ENCODE peak calls at places on chromosomes 12 and 14, in seven cellular contexts. One of them, this sample, is unnamed.

GRCh38 chr12:45192041-45192695 is 23.7 kb upstream of the ANO6 start:
- DNase-seq in heart left ventricle: no peak
- DNase-seq in A549: peak
- DNase-seq in sigmoid colon: no peak
- DNase-seq in stomach: no peak
- DNase-seq in adrenal gland: no peak
- DNase-seq in HCT116: peak
- DNase-seq in this sample: no peak

GRCh38 chr14:60183724-60184596 is 18.8 kb upstream of the DHRS7 start:
- DNase-seq in heart left ventricle: no peak
- DNase-seq in A549: peak
- DNase-seq in sigmoid colon: no peak
- DNase-seq in stomach: no peak
- DNase-seq in adrenal gland: peak
- DNase-seq in HCT116: peak
- DNase-seq in this sample: no peak

GRCh38 chr12:15882055-15882971 is at the start of gene STRAP:
- DNase-seq in heart left ventricle: peak
- DNase-seq in A549: peak
- DNase-seq in sigmoid colon: peak
- DNase-seq in stomach: peak
- DNase-seq in adrenal gland: peak
- DNase-seq in HCT116: peak
- DNase-seq in this sample: peak

GRCh38 chr12:12786371-12786715 is 884 bp downstream of the APOLD1 start:
- DNase-seq in heart left ventricle: no peak
- DNase-seq in A549: no peak
- DNase-seq in sigmoid colon: no peak
- DNase-seq in stomach: no peak
- DNase-seq in adrenal gland: no peak
- DNase-seq in HCT116: no peak
- DNase-seq in this sample: no peak

GRCh38 chr14:65257405-65257804 is 155.1 kb upstream of the MAX start:
- DNase-seq in heart left ventricle: no peak
- DNase-seq in A549: no peak
- DNase-seq in sigmoid colon: no peak
- DNase-seq in stomach: no peak
- DNase-seq in adrenal gland: no peak
- DNase-seq in HCT116: no peak
- DNase-seq in this sample: no peak

GRCh38 chr12:124385219-124385969 is 90.5 kb downstream of the RFLNA start:
- DNase-seq in heart left ventricle: no peak
- DNase-seq in A549: peak
- DNase-seq in sigmoid colon: no peak
- DNase-seq in stomach: no peak
- DNase-seq in adrenal gland: no peak
- DNase-seq in HCT116: no peak
- DNase-seq in this sample: no peak

GRCh38 chr12:130026608-130027176 is 122.9 kb upstream of the TMEM132D start:
- DNase-seq in heart left ventricle: no peak
- DNase-seq in A549: peak
- DNase-seq in sigmoid colon: no peak
- DNase-seq in stomach: peak
- DNase-seq in adrenal gland: peak
- DNase-seq in HCT116: no peak
- DNase-seq in this sample: no peak

GRCh38 chr12:48970702-48971334 is 717 bp downstream of the WNT10B start:
- DNase-seq in heart left ventricle: no peak
- DNase-seq in A549: no peak
- DNase-seq in sigmoid colon: no peak
- DNase-seq in stomach: no peak
- DNase-seq in adrenal gland: no peak
- DNase-seq in HCT116: no peak
- DNase-seq in this sample: no peak

GRCh38 chr14:77543637-77544334 is 45.2 kb upstream of the ISM2 start:
- DNase-seq in heart left ventricle: no peak
- DNase-seq in A549: no peak
- DNase-seq in sigmoid colon: no peak
- DNase-seq in stomach: no peak
- DNase-seq in adrenal gland: no peak
- DNase-seq in HCT116: no peak
- DNase-seq in this sample: no peak

GRCh38 chr12:119444462-119445044 is 110.0 kb downstream of the CCDC60 start:
- DNase-seq in heart left ventricle: no peak
- DNase-seq in A549: peak
- DNase-seq in sigmoid colon: no peak
- DNase-seq in stomach: peak
- DNase-seq in adrenal gland: peak
- DNase-seq in HCT116: peak
- DNase-seq in this sample: no peak

GRCh38 chr14:93010543-93011541 is 87.9 kb downstream of the CHGA start:
- DNase-seq in heart left ventricle: no peak
- DNase-seq in A549: no peak
- DNase-seq in sigmoid colon: no peak
- DNase-seq in stomach: no peak
- DNase-seq in adrenal gland: no peak
- DNase-seq in HCT116: no peak
- DNase-seq in this sample: no peak

GRCh38 chr14:32512813-32513212 is 183.7 kb downstream of the AKAP6 start:
- DNase-seq in heart left ventricle: no peak
- DNase-seq in A549: no peak
- DNase-seq in sigmoid colon: no peak
- DNase-seq in stomach: no peak
- DNase-seq in adrenal gland: no peak
- DNase-seq in HCT116: no peak
- DNase-seq in this sample: no peak

GRCh38 chr14:24194873-24195185 is 412 bp downstream of the TM9SF1 start:
- DNase-seq in heart left ventricle: no peak
- DNase-seq in A549: no peak
- DNase-seq in sigmoid colon: no peak
- DNase-seq in stomach: no peak
- DNase-seq in adrenal gland: no peak
- DNase-seq in HCT116: no peak
- DNase-seq in this sample: no peak

GRCh38 chr14:68824517-68825347 is 31.9 kb upstream of the ZFP36L1 start:
- DNase-seq in heart left ventricle: peak
- DNase-seq in A549: peak
- DNase-seq in sigmoid colon: peak
- DNase-seq in stomach: peak
- DNase-seq in adrenal gland: peak
- DNase-seq in HCT116: peak
- DNase-seq in this sample: peak

GRCh38 chr12:111010916-111011657 is 90.7 kb upstream of the MYL2 start:
- DNase-seq in heart left ventricle: no peak
- DNase-seq in A549: no peak
- DNase-seq in sigmoid colon: no peak
- DNase-seq in stomach: no peak
- DNase-seq in adrenal gland: no peak
- DNase-seq in HCT116: no peak
- DNase-seq in this sample: no peak

GRCh38 chr12:83864064-83864463 is 1048.5 kb downstream of the SLC6A15 start:
- DNase-seq in heart left ventricle: no peak
- DNase-seq in A549: no peak
- DNase-seq in sigmoid colon: no peak
- DNase-seq in stomach: no peak
- DNase-seq in adrenal gland: no peak
- DNase-seq in HCT116: no peak
- DNase-seq in this sample: no peak

GRCh38 chr12:47377414-47378221 is 297.9 kb upstream of the AMIGO2 start:
- DNase-seq in heart left ventricle: peak
- DNase-seq in A549: peak
- DNase-seq in sigmoid colon: peak
- DNase-seq in stomach: peak
- DNase-seq in adrenal gland: peak
- DNase-seq in HCT116: no peak
- DNase-seq in this sample: peak

DNA sequence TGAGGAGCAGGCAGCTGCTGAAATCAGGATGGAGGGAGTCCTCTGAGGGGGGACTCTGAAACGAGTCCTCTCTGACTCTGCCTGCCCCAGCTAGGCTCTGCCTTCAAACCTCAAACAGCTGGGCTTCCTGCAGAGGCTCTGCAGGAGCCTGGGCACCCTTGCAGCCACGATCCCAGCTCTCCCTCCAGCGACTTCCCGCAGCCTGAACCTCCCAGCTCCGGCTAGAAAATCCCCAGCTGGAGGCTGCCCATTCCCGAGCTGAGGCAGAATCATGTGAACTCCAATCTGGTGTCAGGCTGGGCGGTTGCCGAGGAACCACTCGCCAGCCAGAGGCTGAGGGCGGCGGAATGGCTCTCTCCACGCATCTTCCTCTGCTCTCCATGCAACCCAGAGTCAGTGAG is at the start of gene GPR68:
- DNase-seq in heart left ventricle: peak
- DNase-seq in A549: no peak
- DNase-seq in sigmoid colon: peak
- DNase-seq in stomach: peak
- DNase-seq in adrenal gland: no peak
- DNase-seq in HCT116: no peak
- DNase-seq in this sample: peak
- TF ChIP-seq CTCF in heart left ventricle: no peak
- TF ChIP-seq CTCF in A549: no peak
- TF ChIP-seq CTCF in sigmoid colon: no peak
- TF ChIP-seq CTCF in stomach: no peak
- TF ChIP-seq CTCF in adrenal gland: no peak
- TF ChIP-seq CTCF in HCT116: no peak
- TF ChIP-seq CTCF in this sample: no peak

DNA sequence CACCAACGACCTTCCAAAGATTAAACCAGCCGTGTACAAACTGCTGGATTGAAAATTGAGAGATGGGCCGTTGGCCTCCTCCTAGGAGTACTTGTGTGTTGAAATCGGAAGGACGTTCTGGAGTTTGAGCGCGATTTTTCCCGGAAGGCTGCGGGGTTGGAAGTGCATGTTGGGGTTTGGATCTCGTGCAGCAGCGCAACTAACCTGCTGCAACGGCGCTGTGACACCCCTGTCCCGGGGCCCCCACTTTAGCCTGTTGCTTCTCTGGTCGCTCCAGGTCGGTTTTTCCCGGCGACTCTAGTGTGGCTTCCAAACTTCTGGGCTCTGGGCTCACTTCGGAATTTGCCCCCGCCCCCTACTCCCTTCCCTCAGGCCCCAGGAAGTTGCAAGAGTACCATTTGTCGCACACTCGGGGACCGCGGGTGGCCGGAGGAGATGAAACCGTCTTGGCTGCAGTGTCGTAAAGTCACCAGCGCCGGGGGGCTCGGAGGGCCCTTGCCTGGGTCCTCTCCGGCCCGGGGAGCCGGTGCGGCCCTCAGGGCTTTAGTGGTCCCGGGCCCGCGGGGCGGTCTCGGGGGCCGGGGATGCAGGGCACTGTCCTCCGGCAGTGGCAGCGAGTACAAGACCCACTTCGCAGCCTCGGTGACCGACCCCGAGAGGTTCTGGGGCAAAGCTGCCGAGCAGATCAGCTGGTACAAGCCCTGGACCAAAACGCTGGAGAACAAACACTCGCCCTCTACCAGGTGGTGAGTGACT is at the start of gene ACSS3:
- DNase-seq in heart left ventricle: peak
- DNase-seq in A549: no peak
- DNase-seq in sigmoid colon: peak
- DNase-seq in stomach: peak
- DNase-seq in adrenal gland: peak
- DNase-seq in HCT116: no peak
- DNase-seq in this sample: peak
- H3K27ac ChIP-seq in heart left ventricle: peak
- H3K27ac ChIP-seq in A549: no peak
- H3K27ac ChIP-seq in sigmoid colon: peak
- H3K27ac ChIP-seq in stomach: peak
- H3K27ac ChIP-seq in adrenal gland: peak
- H3K27ac ChIP-seq in HCT116: no peak
- H3K27ac ChIP-seq in this sample: peak

DNA sequence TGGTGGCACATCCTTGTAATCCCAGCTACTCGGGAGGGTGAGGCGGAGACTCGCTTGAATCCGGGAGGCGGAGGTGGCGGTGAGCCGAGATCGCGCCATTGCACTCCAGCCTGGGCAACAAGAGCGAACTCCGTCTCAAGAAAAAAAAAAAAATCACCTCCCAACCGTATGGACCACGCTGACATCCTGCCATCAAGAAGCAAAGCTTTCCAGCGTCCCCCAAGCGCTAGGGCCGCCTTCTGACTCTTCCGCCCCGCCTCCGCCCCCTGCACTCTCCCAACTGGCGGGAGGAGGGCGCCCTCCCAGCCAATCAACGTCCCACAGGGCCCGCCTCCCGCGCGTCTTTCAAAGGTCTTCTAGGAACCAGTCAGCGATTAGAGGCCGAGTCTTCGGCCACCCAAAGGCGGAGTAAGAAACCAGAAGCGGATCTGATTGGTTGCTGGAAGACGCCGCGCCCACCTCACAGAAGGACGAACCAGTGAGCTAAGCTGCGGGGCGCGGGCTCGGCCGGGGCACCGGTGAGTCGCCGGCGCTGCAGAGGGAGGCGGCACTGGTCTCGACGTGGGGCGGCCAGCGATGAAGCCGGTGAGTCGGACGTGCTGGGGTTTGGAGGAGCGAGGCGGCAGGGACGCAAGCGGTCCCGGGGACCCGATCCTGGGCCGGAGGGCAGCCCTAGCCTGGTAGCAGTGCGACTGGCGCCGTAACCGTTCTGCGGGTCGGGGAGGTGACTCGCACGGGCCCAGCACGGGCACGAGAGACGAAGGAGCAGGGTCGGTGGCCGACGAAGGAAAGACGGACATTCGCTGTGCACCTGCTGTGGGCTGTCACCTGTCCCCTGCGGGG is at the start of gene CDKN3:
- DNase-seq in heart left ventricle: peak
- DNase-seq in A549: peak
- DNase-seq in sigmoid colon: peak
- DNase-seq in stomach: peak
- DNase-seq in adrenal gland: peak
- DNase-seq in HCT116: peak
- DNase-seq in this sample: peak
- TF ChIP-seq POLR2A in heart left ventricle: no peak
- TF ChIP-seq POLR2A in A549: peak
- TF ChIP-seq POLR2A in sigmoid colon: peak
- TF ChIP-seq POLR2A in stomach: no peak
- TF ChIP-seq POLR2A in adrenal gland: peak
- TF ChIP-seq POLR2A in HCT116: peak
- TF ChIP-seq POLR2A in this sample: peak

GRCh38 chr14:57611555-57612075 is 118.0 kb upstream of the CCDC198 start:
- DNase-seq in heart left ventricle: no peak
- DNase-seq in A549: no peak
- DNase-seq in sigmoid colon: no peak
- DNase-seq in stomach: no peak
- DNase-seq in adrenal gland: no peak
- DNase-seq in HCT116: no peak
- DNase-seq in this sample: no peak

GRCh38 chr14:57610631-57611030 is 117.0 kb upstream of the CCDC198 start:
- DNase-seq in heart left ventricle: no peak
- DNase-seq in A549: no peak
- DNase-seq in sigmoid colon: no peak
- DNase-seq in stomach: no peak
- DNase-seq in adrenal gland: no peak
- DNase-seq in HCT116: no peak
- DNase-seq in this sample: no peak

DNA sequence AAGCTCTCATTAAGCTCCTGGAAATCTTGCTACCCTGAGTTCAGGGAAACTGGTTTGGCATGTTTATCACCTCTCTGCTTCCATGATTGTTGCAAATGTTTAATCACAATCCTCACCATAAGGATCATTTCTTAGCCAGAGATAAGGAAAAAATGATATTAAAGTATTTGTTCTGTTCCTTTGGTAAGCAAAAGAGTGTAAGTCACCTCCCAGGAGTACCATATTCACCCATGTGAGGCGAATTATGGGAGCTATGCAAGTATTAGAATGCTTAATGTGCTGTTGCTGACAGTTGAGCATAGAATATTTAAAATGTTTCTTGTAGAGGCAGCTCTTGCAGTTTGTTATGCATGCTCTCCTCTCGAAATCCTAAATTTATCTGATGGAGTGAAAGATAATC is 115.7 kb upstream of the CCDC198 start:
- DNase-seq in heart left ventricle: no peak
- DNase-seq in A549: no peak
- DNase-seq in sigmoid colon: no peak
- DNase-seq in stomach: no peak
- DNase-seq in adrenal gland: no peak
- DNase-seq in HCT116: no peak
- DNase-seq in this sample: no peak
- TF ChIP-seq CTCF in heart left ventricle: no peak
- TF ChIP-seq CTCF in A549: no peak
- TF ChIP-seq CTCF in sigmoid colon: no peak
- TF ChIP-seq CTCF in stomach: no peak
- TF ChIP-seq CTCF in adrenal gland: no peak
- TF ChIP-seq CTCF in HCT116: no peak
- TF ChIP-seq CTCF in this sample: no peak